ENCODE peak calls at places on chromosome 12, in nine cellular contexts. One of them, this sample, is unnamed.

GRCh38 chr12:102740157-102741032 is 176.6 kb downstream of the PAH start:
- DNase-seq in astrocyte: peak; percentile 16
- DNase-seq in colonic mucosa: no peak
- DNase-seq in SK-N-SH: no peak
- DNase-seq in kidney: no peak
- DNase-seq in neural progenitor cell: peak; percentile 41
- DNase-seq in H9: no peak
- DNase-seq in K562: no peak
- DNase-seq in mesendoderm: peak; percentile 17
- DNase-seq in this sample: no peak

GRCh38 chr12:72273499-72273837 is 1.3 kb downstream of the TRHDE start:
- DNase-seq in colonic mucosa: no peak
- DNase-seq in mesendoderm: no peak
- DNase-seq in SK-N-SH: no peak
- DNase-seq in H9: no peak
- DNase-seq in kidney: no peak
- DNase-seq in neural progenitor cell: peak; percentile 15
- DNase-seq in K562: no peak
- DNase-seq in astrocyte: no peak
- DNase-seq in this sample: no peak

GRCh38 chr12:68367903-68368302 is 35.7 kb upstream of the MDM1 start:
- DNase-seq in SK-N-SH: no peak
- DNase-seq in K562: no peak
- DNase-seq in neural progenitor cell: no peak
- DNase-seq in H9: no peak
- DNase-seq in kidney: no peak
- DNase-seq in astrocyte: no peak
- DNase-seq in mesendoderm: peak; percentile 52
- DNase-seq in colonic mucosa: no peak
- DNase-seq in this sample: no peak

GRCh38 chr12:75289678-75290200 is 40.4 kb downstream of the CAPS2 start:
- DNase-seq in K562: no peak
- DNase-seq in H9: no peak
- DNase-seq in neural progenitor cell: no peak
- DNase-seq in kidney: no peak
- DNase-seq in colonic mucosa: no peak
- DNase-seq in mesendoderm: no peak
- DNase-seq in SK-N-SH: no peak
- DNase-seq in astrocyte: no peak
- DNase-seq in this sample: no peak

GRCh38 chr12:20392339-20392738 is 24.0 kb downstream of the PDE3A start:
- DNase-seq in kidney: no peak
- DNase-seq in astrocyte: no peak
- DNase-seq in K562: no peak
- DNase-seq in H9: no peak
- DNase-seq in colonic mucosa: no peak
- DNase-seq in neural progenitor cell: no peak
- DNase-seq in mesendoderm: no peak
- DNase-seq in SK-N-SH: no peak
- DNase-seq in this sample: no peak

GRCh38 chr12:120887253-120888043 is 16.7 kb downstream of the SPPL3 start:
- DNase-seq in colonic mucosa: no peak
- DNase-seq in kidney: no peak
- DNase-seq in neural progenitor cell: no peak
- DNase-seq in H9: no peak
- DNase-seq in SK-N-SH: no peak
- DNase-seq in K562: no peak
- DNase-seq in astrocyte: no peak
- DNase-seq in mesendoderm: no peak
- DNase-seq in this sample: no peak

GRCh38 chr12:28683371-28683770 is 465.7 kb upstream of the FAR2 start:
- DNase-seq in neural progenitor cell: no peak
- DNase-seq in colonic mucosa: no peak
- DNase-seq in K562: no peak
- DNase-seq in astrocyte: no peak
- DNase-seq in mesendoderm: peak; percentile 5
- DNase-seq in kidney: no peak
- DNase-seq in H9: no peak
- DNase-seq in SK-N-SH: no peak
- DNase-seq in this sample: no peak

GRCh38 chr12:32489070-32489469 is 89.7 kb downstream of the FGD4 start:
- DNase-seq in kidney: no peak
- DNase-seq in K562: no peak
- DNase-seq in colonic mucosa: no peak
- DNase-seq in SK-N-SH: no peak
- DNase-seq in neural progenitor cell: no peak
- DNase-seq in H9: no peak
- DNase-seq in mesendoderm: no peak
- DNase-seq in astrocyte: no peak
- DNase-seq in this sample: no peak

GRCh38 chr12:112190626-112191025 is 65.3 kb downstream of the TRAFD1 start:
- DNase-seq in mesendoderm: no peak
- DNase-seq in SK-N-SH: no peak
- DNase-seq in K562: no peak
- DNase-seq in H9: no peak
- DNase-seq in kidney: no peak
- DNase-seq in neural progenitor cell: no peak
- DNase-seq in astrocyte: no peak
- DNase-seq in colonic mucosa: peak; percentile 77
- DNase-seq in this sample: no peak

GRCh38 chr12:8065991-8066594 is at the start of gene C3AR1:
- DNase-seq in mesendoderm: no peak
- DNase-seq in K562: no peak
- DNase-seq in H9: no peak
- DNase-seq in kidney: no peak
- DNase-seq in colonic mucosa: no peak
- DNase-seq in neural progenitor cell: no peak
- DNase-seq in SK-N-SH: no peak
- DNase-seq in astrocyte: peak; percentile 76
- DNase-seq in this sample: peak; percentile 36

GRCh38 chr12:130500835-130501330 is 163.2 kb downstream of the PIWIL1 start:
- DNase-seq in SK-N-SH: no peak
- DNase-seq in neural progenitor cell: no peak
- DNase-seq in K562: no peak
- DNase-seq in kidney: no peak
- DNase-seq in colonic mucosa: no peak
- DNase-seq in H9: no peak
- DNase-seq in astrocyte: no peak
- DNase-seq in mesendoderm: no peak
- DNase-seq in this sample: no peak

GRCh38 chr12:103401421-103401820 is 94.3 kb downstream of the C12orf42 start:
- DNase-seq in mesendoderm: peak; percentile 74
- DNase-seq in SK-N-SH: no peak
- DNase-seq in colonic mucosa: no peak
- DNase-seq in neural progenitor cell: no peak
- DNase-seq in H9: peak; percentile 52
- DNase-seq in astrocyte: no peak
- DNase-seq in kidney: no peak
- DNase-seq in K562: no peak
- DNase-seq in this sample: no peak

GRCh38 chr12:32455607-32456063 is 56.3 kb downstream of the FGD4 start:
- DNase-seq in kidney: no peak
- DNase-seq in colonic mucosa: peak; percentile 49
- DNase-seq in SK-N-SH: peak; percentile 56
- DNase-seq in astrocyte: peak; percentile 65
- DNase-seq in mesendoderm: peak; percentile 59
- DNase-seq in K562: peak; percentile 35
- DNase-seq in neural progenitor cell: peak; percentile 72
- DNase-seq in H9: no peak
- DNase-seq in this sample: no peak

GRCh38 chr12:98578392-98578791 is 15.1 kb upstream of the SLC25A3 start:
- DNase-seq in H9: no peak
- DNase-seq in SK-N-SH: no peak
- DNase-seq in kidney: no peak
- DNase-seq in mesendoderm: no peak
- DNase-seq in K562: no peak
- DNase-seq in astrocyte: no peak
- DNase-seq in neural progenitor cell: no peak
- DNase-seq in colonic mucosa: peak; percentile 57
- DNase-seq in this sample: no peak

GRCh38 chr12:43914923-43915468 is 79.1 kb downstream of the TMEM117 start:
- DNase-seq in kidney: no peak
- DNase-seq in SK-N-SH: no peak
- DNase-seq in colonic mucosa: no peak
- DNase-seq in astrocyte: no peak
- DNase-seq in H9: no peak
- DNase-seq in mesendoderm: peak; percentile 55
- DNase-seq in neural progenitor cell: peak; percentile 28
- DNase-seq in K562: no peak
- DNase-seq in this sample: no peak

GRCh38 chr12:67651380-67651695 is 2.8 kb downstream of the DYRK2 start:
- DNase-seq in colonic mucosa: peak; percentile 33
- DNase-seq in K562: no peak
- DNase-seq in neural progenitor cell: peak; percentile 10
- DNase-seq in kidney: no peak
- DNase-seq in H9: no peak
- DNase-seq in SK-N-SH: peak; percentile 53
- DNase-seq in astrocyte: no peak
- DNase-seq in mesendoderm: peak; percentile 35
- DNase-seq in this sample: peak; percentile 54

GRCh38 chr12:49823951-49824350 is 4.3 kb downstream of the NCKAP5L start:
- DNase-seq in SK-N-SH: no peak
- DNase-seq in K562: no peak
- DNase-seq in kidney: no peak
- DNase-seq in neural progenitor cell: no peak
- DNase-seq in astrocyte: no peak
- DNase-seq in H9: no peak
- DNase-seq in colonic mucosa: no peak
- DNase-seq in mesendoderm: no peak
- DNase-seq in this sample: no peak

GRCh38 chr12:49823350-49823749 is 4.9 kb downstream of the NCKAP5L start:
- DNase-seq in kidney: no peak
- DNase-seq in astrocyte: no peak
- DNase-seq in neural progenitor cell: no peak
- DNase-seq in H9: no peak
- DNase-seq in SK-N-SH: no peak
- DNase-seq in K562: no peak
- DNase-seq in colonic mucosa: no peak
- DNase-seq in mesendoderm: no peak
- DNase-seq in this sample: no peak

GRCh38 chr12:49825360-49825970 is 2.7 kb downstream of the NCKAP5L start:
- DNase-seq in kidney: no peak
- DNase-seq in colonic mucosa: no peak
- DNase-seq in neural progenitor cell: peak; percentile 37
- DNase-seq in mesendoderm: no peak
- DNase-seq in astrocyte: peak; percentile 49
- DNase-seq in K562: no peak
- DNase-seq in H9: no peak
- DNase-seq in SK-N-SH: no peak
- DNase-seq in this sample: no peak

GRCh38 chr12:49824886-49825285 is 3.3 kb downstream of the NCKAP5L start:
- DNase-seq in mesendoderm: no peak
- DNase-seq in H9: no peak
- DNase-seq in SK-N-SH: no peak
- DNase-seq in colonic mucosa: no peak
- DNase-seq in neural progenitor cell: no peak
- DNase-seq in K562: no peak
- DNase-seq in astrocyte: peak; percentile 77
- DNase-seq in kidney: no peak
- DNase-seq in this sample: no peak

GRCh38 chr12:49824416-49824815 is 3.8 kb downstream of the NCKAP5L start:
- DNase-seq in K562: no peak
- DNase-seq in colonic mucosa: no peak
- DNase-seq in kidney: no peak
- DNase-seq in mesendoderm: no peak
- DNase-seq in astrocyte: no peak
- DNase-seq in SK-N-SH: no peak
- DNase-seq in neural progenitor cell: no peak
- DNase-seq in H9: no peak
- DNase-seq in this sample: no peak
- H3K9ac ChIP-seq in K562: no peak overlapping the region
- H3K9ac ChIP-seq in colonic mucosa: no peak overlapping the region
- H3K9ac ChIP-seq in kidney: no peak overlapping the region
- H3K9ac ChIP-seq in mesendoderm: no peak overlapping the region
- H3K9ac ChIP-seq in astrocyte: peak overlapping the region; percentile 87
- H3K9ac ChIP-seq in SK-N-SH: no peak overlapping the region
- H3K9ac ChIP-seq in neural progenitor cell: no peak overlapping the region
- H3K9ac ChIP-seq in H9: no peak overlapping the region
- H3K9ac ChIP-seq in this sample: no peak overlapping the region

DNA sequence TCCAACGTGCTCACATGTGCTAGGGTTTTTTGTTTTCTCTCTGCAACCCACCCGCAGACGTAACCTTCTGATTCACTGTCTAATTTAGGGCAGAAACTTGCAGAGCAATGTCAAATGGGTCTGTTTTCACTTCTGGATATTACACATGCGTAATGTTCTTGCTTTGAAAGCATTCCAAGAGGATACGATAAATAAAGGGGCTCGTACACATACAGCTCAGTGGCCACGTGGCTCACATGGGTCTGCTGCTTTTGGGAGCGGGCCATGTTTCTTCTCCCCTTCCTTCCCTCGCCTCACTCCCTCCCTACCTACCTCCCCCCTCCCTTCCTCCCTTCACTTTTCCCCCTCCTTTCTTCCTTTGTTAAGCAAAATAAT is 23.4 kb downstream of the CACNA1C start:
- DNase-seq in mesendoderm: no peak
- DNase-seq in kidney: peak; percentile 41
- DNase-seq in neural progenitor cell: no peak
- DNase-seq in colonic mucosa: no peak
- DNase-seq in H9: no peak
- DNase-seq in astrocyte: no peak
- DNase-seq in K562: no peak
- DNase-seq in SK-N-SH: no peak
- DNase-seq in this sample: no peak
- H3K9ac ChIP-seq in mesendoderm: no peak overlapping the region
- H3K9ac ChIP-seq in kidney: no peak overlapping the region
- H3K9ac ChIP-seq in neural progenitor cell: no peak overlapping the region
- H3K9ac ChIP-seq in colonic mucosa: no peak overlapping the region
- H3K9ac ChIP-seq in H9: no peak overlapping the region
- H3K9ac ChIP-seq in astrocyte: no peak overlapping the region
- H3K9ac ChIP-seq in K562: no peak overlapping the region
- H3K9ac ChIP-seq in SK-N-SH: no peak overlapping the region
- H3K9ac ChIP-seq in this sample: no peak overlapping the region

GRCh38 chr12:54984602-54985376 is at the start of gene TESPA1:
- DNase-seq in kidney: peak; percentile 83
- DNase-seq in colonic mucosa: peak; percentile 59
- DNase-seq in astrocyte: no peak
- DNase-seq in H9: no peak
- DNase-seq in K562: no peak
- DNase-seq in mesendoderm: peak; percentile 8
- DNase-seq in neural progenitor cell: no peak
- DNase-seq in SK-N-SH: no peak
- DNase-seq in this sample: peak; percentile 93
- H3K9ac ChIP-seq in kidney: no peak within 1 kb of the TSS
- H3K9ac ChIP-seq in colonic mucosa: peak within 1 kb of the TSS; percentile 28
- H3K9ac ChIP-seq in astrocyte: no peak within 1 kb of the TSS
- H3K9ac ChIP-seq in H9: no peak within 1 kb of the TSS
- H3K9ac ChIP-seq in K562: peak within 1 kb of the TSS; percentile 33
- H3K9ac ChIP-seq in mesendoderm: no peak within 1 kb of the TSS
- H3K9ac ChIP-seq in neural progenitor cell: no peak within 1 kb of the TSS
- H3K9ac ChIP-seq in SK-N-SH: no peak within 1 kb of the TSS
- H3K9ac ChIP-seq in this sample: peak within 1 kb of the TSS; percentile 76

DNA sequence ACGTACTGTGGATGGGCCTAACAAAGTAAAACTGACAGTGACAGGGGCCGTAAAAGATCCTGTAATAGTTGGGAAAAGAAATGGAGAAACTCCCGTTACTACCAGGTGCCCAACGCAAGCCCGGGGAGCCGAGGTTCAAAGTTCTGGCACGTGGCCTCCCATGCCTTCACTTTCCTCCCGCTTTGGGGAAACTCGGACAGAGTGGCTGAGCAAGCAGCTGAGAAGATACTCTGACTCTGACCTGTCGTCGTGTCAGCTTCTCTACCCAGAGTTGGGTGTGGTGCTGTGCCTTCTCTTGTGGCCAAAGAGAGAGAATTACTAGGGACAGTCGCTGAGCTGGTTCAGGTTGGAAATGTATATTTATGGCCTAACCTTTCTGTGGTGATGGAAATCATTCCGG is 1.7 kb downstream of the B4GALNT3 start:
- DNase-seq in mesendoderm: no peak
- DNase-seq in SK-N-SH: no peak
- DNase-seq in astrocyte: no peak
- DNase-seq in neural progenitor cell: no peak
- DNase-seq in kidney: no peak
- DNase-seq in colonic mucosa: peak; percentile 79
- DNase-seq in K562: no peak
- DNase-seq in H9: no peak
- DNase-seq in this sample: no peak
- H3K9ac ChIP-seq in mesendoderm: no peak overlapping the region
- H3K9ac ChIP-seq in SK-N-SH: no peak overlapping the region
- H3K9ac ChIP-seq in astrocyte: no peak overlapping the region
- H3K9ac ChIP-seq in neural progenitor cell: no peak overlapping the region
- H3K9ac ChIP-seq in kidney: no peak overlapping the region
- H3K9ac ChIP-seq in colonic mucosa: no peak overlapping the region
- H3K9ac ChIP-seq in K562: no peak overlapping the region
- H3K9ac ChIP-seq in H9: no peak overlapping the region
- H3K9ac ChIP-seq in this sample: no peak overlapping the region

This sample was measured in DND-41.